ENCODE peak calls at places on chromosome 10, in six cellular contexts. Y, S, X, H, Q and D are unnamed samples.
A peak's percentile ranks its signal among the peaks of the same experiment; 100 is the strongest.

GRCh38 chr10:36492590-36493510 is 632.5 kb upstream of the ANKRD30A start:
- DNase-seq in Y (no peak), S (no peak), X (no peak), H (no peak), Q (no peak), D (no peak)

GRCh38 chr10:43867113-43867512 is 218.4 kb upstream of the ZNF32 start:
- DNase-seq in Y (no peak), S (no peak), X (no peak), H (no peak), Q (no peak), D (no peak)

GRCh38 chr10:113297226-113297625 is 255.6 kb upstream of the HABP2 start:
- DNase-seq in Y (no peak), S (no peak), X (no peak), H (peak; percentile 27), Q (no peak), D (no peak)

GRCh38 chr10:28796606-28797512 is 119.5 kb downstream of the BAMBI start:
- DNase-seq in Y (no peak), S (peak; percentile 21), X (no peak), H (peak; percentile 44), Q (no peak), D (peak; percentile 31)

GRCh38 chr10:122688293-122688989 is 11.2 kb downstream of the C10orf120 start:
- DNase-seq in Y (no peak), S (no peak), X (no peak), H (no peak), Q (no peak), D (no peak)

GRCh38 chr10:84613336-84614021 is 285.1 kb downstream of the CCSER2 start:
- DNase-seq in Y (peak; percentile 27), S (no peak), X (peak; percentile 34), H (no peak), Q (no peak), D (no peak)

GRCh38 chr10:14617850-14618249 is 156.8 kb downstream of the FAM107B start:
- DNase-seq in Y (no peak), S (no peak), X (no peak), H (peak; percentile 30), Q (no peak), D (no peak)

GRCh38 chr10:97916586-97916985 is 66.9 kb downstream of the GOLGA7B start:
- DNase-seq in Y (no peak), S (no peak), X (no peak), H (no peak), Q (no peak), D (no peak)

GRCh38 chr10:101816913-101817541 is 1.2 kb downstream of the OGA start:
- DNase-seq in Y (peak; percentile 60), S (no peak), X (no peak), H (no peak), Q (no peak), D (no peak)

GRCh38 chr10:32972929-32973328 is 14.9 kb upstream of the ITGB1 start:
- DNase-seq in Y (no peak), S (no peak), X (no peak), H (no peak), Q (no peak), D (no peak)

GRCh38 chr10:3538291-3538849 is 246.6 kb downstream of the KLF6 start:
- DNase-seq in Y (no peak), S (no peak), X (no peak), H (no peak), Q (no peak), D (no peak)

GRCh38 chr10:104777086-104777799 is 136.2 kb downstream of the SORCS3 start:
- DNase-seq in Y (no peak), S (no peak), X (no peak), H (no peak), Q (no peak), D (no peak)

GRCh38 chr10:70426835-70427234 is 14.6 kb downstream of the NODAL start:
- DNase-seq in Y (no peak), S (no peak), X (no peak), H (no peak), Q (no peak), D (no peak)

GRCh38 chr10:110758898-110759297 is 112.8 kb upstream of the PDCD4 start:
- DNase-seq in Y (no peak), S (no peak), X (no peak), H (no peak), Q (no peak), D (no peak)

GRCh38 chr10:122165914-122166313 is 105.2 kb upstream of the BTBD16 start:
- DNase-seq in Y (no peak), S (no peak), X (no peak), H (no peak), Q (no peak), D (no peak)

GRCh38 chr10:4450981-4451501 is 375.0 kb upstream of the AKR1E2 start:
- DNase-seq in Y (no peak), S (no peak), X (no peak), H (peak; percentile 40), Q (no peak), D (no peak)

GRCh38 chr10:82440775-82441174 is 565.8 kb downstream of the NRG3 start:
- DNase-seq in Y (no peak), S (no peak), X (no peak), H (no peak), Q (no peak), D (no peak)

GRCh38 chr10:82742478-82742877 is 867.5 kb downstream of the NRG3 start:
- DNase-seq in Y (no peak), S (no peak), X (no peak), H (peak; percentile 44), Q (no peak), D (no peak)

GRCh38 chr10:125611216-125611615 is 71.7 kb downstream of the TEX36 start:
- DNase-seq in Y (no peak), S (no peak), X (no peak), H (no peak), Q (no peak), D (no peak)

GRCh38 chr10:121648493-121648892 is 50.2 kb upstream of the FGFR2 start:
- DNase-seq in Y (no peak), S (no peak), X (no peak), H (no peak), Q (no peak), D (no peak)

GRCh38 chr10:72049969-72050781 is 38.2 kb downstream of the SPOCK2 start:
- DNase-seq in Y (no peak), S (no peak), X (no peak), H (no peak), Q (no peak), D (no peak)

GRCh38 chr10:131810036-131810804 is 90.6 kb upstream of the PPP2R2D start:
- DNase-seq in Y (no peak), S (no peak), X (peak; percentile 5), H (no peak), Q (no peak), D (no peak)